ENCODE peak calls at places on chromosomes 1 and 21, in six cellular contexts. R, K, H, J, N and X are unnamed samples.

GRCh38 chr1:11730429-11730861 is 5.5 kb upstream of the AGTRAP start:
- DNase-seq in K (no peak), N (peak; percentile 26), R (no peak), J (no peak), H (no peak), X (no peak)

GRCh38 chr1:24348196-24348595 is 29.0 kb downstream of the GRHL3 start:
- DNase-seq in K (no peak), N (no peak), H (no peak), R (no peak), J (no peak), X (no peak)

GRCh38 chr1:172405912-172406311 is 14.6 kb upstream of the C1orf105 start:
- DNase-seq in R (no peak), H (no peak), J (no peak), N (no peak), K (no peak), X (no peak)

GRCh38 chr1:246012271-246012854 is 494.7 kb downstream of the SMYD3 start:
- DNase-seq in N (no peak), K (peak; percentile 27), H (no peak), J (peak; percentile 37), R (peak; percentile 52), X (no peak)

GRCh38 chr1:247857069-247857985 is at the start of gene TRIM58:
- DNase-seq in R (no peak), H (no peak), J (peak; percentile 3), N (peak; percentile 5), K (no peak), X (no peak)

GRCh38 chr1:109769335-109770078 is 5.8 kb upstream of the EPS8L3 start:
- DNase-seq in N (no peak), R (no peak), H (no peak), K (no peak), J (peak; percentile 89), X (peak; percentile 26)

GRCh38 chr1:221192055-221192454 is 312.8 kb downstream of the HLX start:
- DNase-seq in R (no peak), K (no peak), H (no peak), N (no peak), J (no peak), X (no peak)

GRCh38 chr1:169874229-169874628 is 19.5 kb downstream of the SCYL3 start:
- DNase-seq in R (no peak), J (peak; percentile 86), K (no peak), H (no peak), N (no peak), X (no peak)

GRCh38 chr1:23544444-23545389 is 13.7 kb upstream of the E2F2 start:
- DNase-seq in K (no peak), N (peak; percentile 73), J (peak; percentile 64), H (peak; percentile 66), R (peak; percentile 90), X (no peak)

GRCh38 chr1:38138498-38139233 is 92.1 kb upstream of the POU3F1 start:
- DNase-seq in K (peak; percentile 77), R (peak; percentile 90), J (peak; percentile 98), H (peak; percentile 94), N (no peak), X (peak; percentile 95)

GRCh38 chr1:246002725-246003441 is 504.2 kb downstream of the SMYD3 start:
- DNase-seq in K (peak; percentile 61), H (peak; percentile 77), N (peak; percentile 87), J (peak; percentile 81), R (peak; percentile 94), X (no peak)

GRCh38 chr1:151887028-151887427 is 22.3 kb downstream of the THEM4 start:
- DNase-seq in N (no peak), J (peak; percentile 60), H (no peak), K (no peak), R (no peak), X (peak; percentile 78)

DNA sequence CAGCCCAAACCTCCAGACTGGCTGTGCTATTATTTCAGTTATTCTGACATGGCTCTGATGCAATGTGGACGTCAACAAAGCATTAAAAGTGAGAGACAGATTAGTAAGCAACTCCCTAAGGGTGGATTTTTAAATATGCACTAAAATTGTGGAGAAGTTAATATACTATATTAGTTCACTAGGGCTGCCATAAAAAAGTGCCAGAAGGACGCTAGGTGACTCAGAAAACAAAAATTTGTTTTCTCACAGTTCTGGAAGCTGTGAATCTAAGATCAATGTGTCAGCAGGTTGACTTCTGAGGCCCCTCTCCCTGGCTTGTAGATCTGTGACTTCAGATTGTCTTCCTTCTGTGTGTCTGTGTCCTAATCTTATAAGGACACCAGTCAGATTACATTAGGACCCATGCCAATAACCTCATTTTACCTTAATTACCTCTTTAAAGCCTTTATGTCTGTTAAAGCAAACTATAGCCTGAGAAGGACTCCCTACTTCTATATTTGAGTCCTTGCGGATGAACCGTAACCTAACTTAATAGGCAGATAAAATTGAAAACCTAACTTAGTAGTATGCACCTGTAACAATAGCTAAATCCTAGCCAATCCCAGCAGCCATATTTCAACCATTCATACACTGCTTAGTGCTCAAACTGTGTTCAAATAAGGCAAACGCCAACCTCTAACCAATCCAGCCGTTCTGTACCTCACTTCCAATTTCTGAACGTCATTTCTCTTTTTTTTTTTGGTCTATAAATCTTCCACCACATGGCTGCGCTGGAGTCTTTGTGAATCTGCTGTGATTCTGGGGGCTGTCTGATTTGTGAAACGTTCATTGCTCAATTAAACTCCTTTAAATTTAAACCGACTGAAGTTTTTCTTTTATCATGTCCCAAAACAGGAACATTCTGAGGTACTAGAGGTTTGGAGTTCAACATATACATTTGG is 65.9 kb upstream of the BACH1 start:
- DNase-seq in K (no peak), R (peak; percentile 32), H (no peak), J (peak; percentile 77), N (no peak), X (no peak)
- H3K4me1 ChIP-seq in K (no peaks in the 10 kb centered on the region), R (peaks cover 6% of the 10 kb centered on the region), H (no peaks in the 10 kb centered on the region), J (peaks cover under 1% of the 10 kb centered on the region), N (no peaks in the 10 kb centered on the region), X (peaks cover 30% of the 10 kb centered on the region)

GRCh38 chr1:204991342-204991844 is 51.6 kb upstream of the CNTN2 start:
- DNase-seq in J (no peak), N (no peak), H (no peak), R (no peak), K (no peak), X (no peak)

GRCh38 chr1:204990721-204991341 is 52.2 kb upstream of the CNTN2 start:
- DNase-seq in R (no peak), J (no peak), H (no peak), N (no peak), K (no peak), X (no peak)

GRCh38 chr1:204989266-204990058 is 53.5 kb upstream of the CNTN2 start:
- DNase-seq in J (peak; percentile 75), R (peak; percentile 87), N (peak; percentile 47), K (peak; percentile 53), H (peak; percentile 74), X (no peak)

GRCh38 chr1:204988201-204988600 is 54.8 kb upstream of the CNTN2 start:
- DNase-seq in H (no peak), R (no peak), N (no peak), J (no peak), K (no peak), X (no peak)

GRCh38 chr1:204990059-204990664 is 52.9 kb upstream of the CNTN2 start:
- DNase-seq in J (no peak), R (no peak), N (no peak), H (no peak), K (no peak), X (no peak)
- H3K27ac ChIP-seq in J (no peak overlapping the region), R (no peak overlapping the region), N (no peak overlapping the region), H (peak overlapping the region; percentile 3), K (no peak overlapping the region), X (no peak overlapping the region)

GRCh38 chr1:178516110-178516509 is 3.2 kb downstream of the TEX35 start:
- DNase-seq in K (no peak), R (no peak), H (no peak), N (no peak), J (no peak), X (no peak)

GRCh38 chr1:178510155-178510554 is 2.8 kb upstream of the TEX35 start:
- DNase-seq in H (no peak), N (no peak), J (no peak), R (no peak), K (no peak), X (no peak)

GRCh38 chr1:178509608-178510007 is 3.3 kb upstream of the TEX35 start:
- DNase-seq in K (no peak), J (peak; percentile 16), H (no peak), R (no peak), N (no peak), X (peak; percentile 7)

GRCh38 chr1:178512566-178513277 is at the start of gene TEX35:
- DNase-seq in J (no peak), R (no peak), K (no peak), N (no peak), H (no peak), X (no peak)

GRCh38 chr1:178513278-178513983 is 522 bp downstream of the TEX35 start:
- DNase-seq in K (no peak), N (no peak), J (peak; percentile 20), R (no peak), H (no peak), X (no peak)
- TF ChIP-seq CTCF in K (no peak), N (no peak), J (no peak), R (no peak), H (no peak), X (peak; percentile 8)

GRCh38 chr1:154840557-154841176 is 29.4 kb downstream of the KCNN3 start:
- DNase-seq in J (peak; percentile 30), N (no peak), K (no peak), H (no peak), R (no peak), X (no peak)

GRCh38 chr1:154841384-154841783 is 28.7 kb downstream of the KCNN3 start:
- DNase-seq in H (no peak), J (no peak), K (no peak), N (no peak), R (no peak), X (no peak)

GRCh38 chr1:154845174-154845573 is 24.9 kb downstream of the KCNN3 start:
- DNase-seq in J (no peak), N (no peak), H (no peak), R (no peak), K (no peak), X (no peak)

GRCh38 chr1:154843913-154844681 is 26.0 kb downstream of the KCNN3 start:
- DNase-seq in J (no peak), K (no peak), H (no peak), N (no peak), R (no peak), X (no peak)

GRCh38 chr1:154842635-154843034 is 27.4 kb downstream of the KCNN3 start:
- DNase-seq in H (no peak), J (no peak), R (no peak), N (no peak), K (no peak), X (no peak)
- H3K4me1 ChIP-seq in H (no peaks in the 10 kb centered on the region), J (no peaks in the 10 kb centered on the region), R (peaks cover 19% of the 10 kb centered on the region), N (no peaks in the 10 kb centered on the region), K (no peaks in the 10 kb centered on the region), X (peaks cover 4% of the 10 kb centered on the region)

DNA sequence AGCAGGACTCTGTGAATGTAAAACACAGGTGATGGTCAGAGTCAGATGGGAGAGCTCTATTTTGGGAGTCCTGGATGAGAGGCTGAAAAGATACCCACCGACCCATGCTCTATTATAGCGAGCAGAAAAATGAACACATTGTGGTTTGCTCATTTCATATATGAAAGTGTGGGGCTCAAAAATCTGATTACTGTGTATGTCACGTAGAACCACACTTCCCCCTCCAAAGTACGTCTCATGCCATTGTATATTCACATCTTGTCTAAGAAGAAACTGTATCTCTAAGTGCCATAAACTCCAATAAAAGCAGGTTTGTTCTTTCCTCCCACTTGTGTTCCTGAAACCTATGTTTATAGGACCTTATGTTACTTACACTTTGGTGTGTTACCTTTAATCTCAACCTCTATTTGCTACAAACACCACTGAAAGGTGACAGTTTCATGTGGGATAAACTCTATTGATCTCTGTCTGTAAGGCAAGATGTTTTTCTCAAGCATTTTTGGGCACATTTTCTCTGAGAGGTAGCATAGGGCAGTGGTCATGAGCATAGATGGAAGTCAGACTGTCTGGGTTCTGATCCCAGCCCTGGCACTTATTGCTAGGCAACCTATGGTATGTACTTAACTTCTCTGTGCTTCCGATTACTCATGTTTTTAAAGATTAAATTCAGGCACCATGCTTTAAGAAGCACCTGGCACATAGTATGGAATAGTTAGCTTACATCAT is 214.4 kb downstream of the ST6GALNAC3 start:
- DNase-seq in H (no peak), J (no peak), R (no peak), K (no peak), N (no peak), X (no peak)
- H3K27ac ChIP-seq in H (no peak overlapping the region), J (no peak overlapping the region), R (no peak overlapping the region), K (no peak overlapping the region), N (no peak overlapping the region), X (no peak overlapping the region)